ENCODE peak calls at places on chromosomes 16 and 17, in eight cellular contexts. O, E, C, N, T, Z, K and R are unnamed samples.

GRCh38 chr16:24253192-24253591 is 2.9 kb upstream of the CACNG3 start:
- DNase-seq in Z (peak), O (peak), C (peak), E (peak), K (peak), T (peak), N (peak), R (no peak)

GRCh38 chr17:5203908-5204294 is 12.2 kb upstream of the ZNF594 start:
- DNase-seq in O (peak), K (no peak), C (no peak), N (no peak), T (no peak), E (no peak), Z (peak), R (peak)

GRCh38 chr17:82440991-82441627 is 9.4 kb downstream of the CYBC1 start:
- DNase-seq in T (no peak), C (no peak), O (no peak), Z (no peak), N (no peak), K (peak), E (peak), R (no peak)

GRCh38 chr17:44350733-44351226 is 5.7 kb downstream of the GRN start:
- DNase-seq in C (no peak), Z (peak), O (no peak), E (peak), T (peak), K (no peak), N (peak), R (no peak)

GRCh38 chr17:511833-512251 is 159.2 kb upstream of the RPH3AL start:
- DNase-seq in C (no peak), N (no peak), Z (peak), E (no peak), O (no peak), T (no peak), K (no peak), R (no peak)

GRCh38 chr16:23368469-23368868 is 66.4 kb downstream of the SCNN1B start:
- DNase-seq in K (no peak), C (no peak), N (no peak), O (no peak), T (no peak), E (no peak), Z (no peak), R (no peak)

GRCh38 chr17:62675260-62675659 is 47.8 kb downstream of the MRC2 start:
- DNase-seq in N (peak), O (no peak), K (no peak), T (no peak), E (no peak), Z (no peak), C (no peak), R (no peak)

GRCh38 chr16:13426736-13427135 is 493.2 kb upstream of the ERCC4 start:
- DNase-seq in N (no peak), Z (no peak), T (no peak), O (no peak), K (no peak), C (no peak), E (no peak), R (no peak)

GRCh38 chr16:13866073-13866472 is 53.9 kb upstream of the ERCC4 start:
- DNase-seq in K (no peak), O (peak), E (peak), Z (peak), C (no peak), T (peak), N (peak), R (peak)

GRCh38 chr16:30567991-30568638 is 3.4 kb downstream of the ZNF688 start:
- DNase-seq in O (peak), C (peak), T (peak), Z (peak), N (no peak), E (no peak), K (no peak), R (peak)

GRCh38 chr17:59347975-59348391 is 16.5 kb downstream of the YPEL2 start:
- DNase-seq in T (no peak), C (no peak), O (no peak), K (no peak), E (no peak), Z (no peak), N (no peak), R (no peak)

GRCh38 chr17:72613411-72614292 is 478.8 kb downstream of the SLC39A11 start:
- DNase-seq in O (peak), Z (peak), N (no peak), K (no peak), E (no peak), C (no peak), T (no peak), R (no peak)

GRCh38 chr16:11283820-11284248 is 2.7 kb upstream of the PRM1 start:
- DNase-seq in C (no peak), N (no peak), E (no peak), K (no peak), Z (peak), O (no peak), T (no peak), R (no peak)

GRCh38 chr16:70708381-70709253 is 22.8 kb upstream of the MTSS2 start:
- DNase-seq in K (no peak), Z (no peak), C (no peak), T (no peak), E (no peak), N (peak), O (no peak), R (no peak)

GRCh38 chr17:32801641-32802040 is 75.3 kb downstream of the MYO1D start:
- DNase-seq in E (no peak), N (no peak), K (no peak), O (no peak), Z (no peak), C (no peak), T (no peak), R (no peak)

GRCh38 chr17:82330322-82331239 is 3.0 kb downstream of the SECTM1 start:
- DNase-seq in O (peak), N (peak), E (peak), K (peak), C (peak), Z (peak), T (peak), R (peak)

GRCh38 chr17:37743612-37743874 is 1.3 kb downstream of the HNF1B start:
- DNase-seq in E (peak), C (no peak), T (no peak), Z (no peak), O (no peak), N (no peak), K (no peak), R (no peak)

GRCh38 chr17:55005520-55005919 is 37.0 kb downstream of the STXBP4 start:
- DNase-seq in C (no peak), Z (peak), O (no peak), E (peak), N (no peak), T (no peak), K (no peak), R (no peak)